ENCODE peak calls at places on chromosomes 16 and 17, in four cellular contexts. One of them, this sample, is unnamed.

GRCh38 chr17:44900894-44901293 is 1.6 kb upstream of the EFTUD2 start:
- DNase-seq in SK-N-SH: no peak
- DNase-seq in HepG2: no peak
- DNase-seq in GM12878: no peak
- DNase-seq in this sample: no peak

GRCh38 chr16:86018487-86018886 is 119.5 kb downstream of the IRF8 start:
- DNase-seq in SK-N-SH: no peak
- DNase-seq in HepG2: no peak
- DNase-seq in GM12878: no peak
- DNase-seq in this sample: no peak

GRCh38 chr17:79732804-79733691 is 2.3 kb downstream of the ENPP7 start:
- DNase-seq in SK-N-SH: no peak
- DNase-seq in HepG2: peak
- DNase-seq in GM12878: peak
- DNase-seq in this sample: no peak

GRCh38 chr17:10025976-10026785 is 121.1 kb upstream of the RCVRN start:
- DNase-seq in SK-N-SH: no peak
- DNase-seq in HepG2: no peak
- DNase-seq in GM12878: no peak
- DNase-seq in this sample: no peak

GRCh38 chr17:45260204-45260783 is 1.6 kb downstream of the SPATA32 start:
- DNase-seq in SK-N-SH: no peak
- DNase-seq in HepG2: no peak
- DNase-seq in GM12878: no peak
- DNase-seq in this sample: no peak

GRCh38 chr17:6096201-6097004 is 26.2 kb downstream of the WSCD1 start:
- DNase-seq in SK-N-SH: no peak
- DNase-seq in HepG2: no peak
- DNase-seq in GM12878: no peak
- DNase-seq in this sample: no peak

GRCh38 chr16:20242568-20243240 is 84.6 kb downstream of the GP2 start:
- DNase-seq in SK-N-SH: no peak
- DNase-seq in HepG2: no peak
- DNase-seq in GM12878: no peak
- DNase-seq in this sample: no peak

GRCh38 chr16:27450836-27451341 is 48.9 kb downstream of the IL21R start:
- DNase-seq in SK-N-SH: no peak
- DNase-seq in HepG2: no peak
- DNase-seq in GM12878: peak
- DNase-seq in this sample: no peak

GRCh38 chr17:50276588-50277356 is 2.5 kb downstream of the TMEM92 start:
- DNase-seq in SK-N-SH: no peak
- DNase-seq in HepG2: peak
- DNase-seq in GM12878: no peak
- DNase-seq in this sample: no peak

GRCh38 chr17:30920282-30920681 is 1.5 kb upstream of the ADAP2 start:
- DNase-seq in SK-N-SH: peak
- DNase-seq in HepG2: peak
- DNase-seq in GM12878: no peak
- DNase-seq in this sample: peak

GRCh38 chr16:70712942-70713341 is 27.1 kb upstream of the MTSS2 start:
- DNase-seq in SK-N-SH: no peak
- DNase-seq in HepG2: no peak
- DNase-seq in GM12878: no peak
- DNase-seq in this sample: no peak

GRCh38 chr16:73878616-73879015 is 418.0 kb upstream of the PSMD7 start:
- DNase-seq in SK-N-SH: peak
- DNase-seq in HepG2: peak
- DNase-seq in GM12878: peak
- DNase-seq in this sample: no peak

GRCh38 chr17:80034977-80035686 is 540 bp downstream of the TBC1D16 start:
- DNase-seq in SK-N-SH: no peak
- DNase-seq in HepG2: no peak
- DNase-seq in GM12878: no peak
- DNase-seq in this sample: peak

GRCh38 chr16:68272501-68273209 is 8.3 kb downstream of the SLC7A6 start:
- DNase-seq in SK-N-SH: no peak
- DNase-seq in HepG2: no peak
- DNase-seq in GM12878: no peak
- DNase-seq in this sample: no peak

GRCh38 chr16:82643136-82643535 is 16.4 kb downstream of the CDH13 start:
- DNase-seq in SK-N-SH: no peak
- DNase-seq in HepG2: no peak
- DNase-seq in GM12878: no peak
- DNase-seq in this sample: no peak

GRCh38 chr16:55487048-55487803 is 8.2 kb downstream of the MMP2 start:
- DNase-seq in SK-N-SH: no peak
- DNase-seq in HepG2: no peak
- DNase-seq in GM12878: no peak
- DNase-seq in this sample: no peak

GRCh38 chr16:7332611-7333010 is at the start of gene RBFOX1:
- DNase-seq in SK-N-SH: no peak
- DNase-seq in HepG2: no peak
- DNase-seq in GM12878: no peak
- DNase-seq in this sample: no peak

GRCh38 chr17:68381076-68381900 is 76.0 kb downstream of the WIPI1 start:
- DNase-seq in SK-N-SH: no peak
- DNase-seq in HepG2: no peak
- DNase-seq in GM12878: no peak
- DNase-seq in this sample: no peak

GRCh38 chr17:32350662-32351418 is 883 bp downstream of the ZNF207 start:
- DNase-seq in SK-N-SH: peak
- DNase-seq in HepG2: peak
- DNase-seq in GM12878: no peak
- DNase-seq in this sample: no peak

GRCh38 chr17:50931003-50931878 is 65.1 kb upstream of the TOB1 start:
- DNase-seq in SK-N-SH: peak
- DNase-seq in HepG2: peak
- DNase-seq in GM12878: no peak
- DNase-seq in this sample: peak

GRCh38 chr17:7884581-7885356 is 3.8 kb upstream of the CHD3 start:
- DNase-seq in SK-N-SH: peak
- DNase-seq in HepG2: no peak
- DNase-seq in GM12878: no peak
- DNase-seq in this sample: no peak

GRCh38 chr16:86510465-86511261 is at the start of gene FOXF1:
- DNase-seq in SK-N-SH: no peak
- DNase-seq in HepG2: no peak
- DNase-seq in GM12878: no peak
- DNase-seq in this sample: peak

GRCh38 chr17:57356153-57356721 is 99.9 kb downstream of the MSI2 start:
- DNase-seq in SK-N-SH: no peak
- DNase-seq in HepG2: no peak
- DNase-seq in GM12878: no peak
- DNase-seq in this sample: no peak

GRCh38 chr17:67431210-67432015 is 54.3 kb downstream of the PITPNC1 start:
- DNase-seq in SK-N-SH: no peak
- DNase-seq in HepG2: no peak
- DNase-seq in GM12878: no peak
- DNase-seq in this sample: no peak

GRCh38 chr17:72175787-72176515 is 55.1 kb downstream of the SOX9 start:
- DNase-seq in SK-N-SH: no peak
- DNase-seq in HepG2: no peak
- DNase-seq in GM12878: no peak
- DNase-seq in this sample: no peak

GRCh38 chr17:66637491-66637890 is 197.4 kb upstream of the CACNG5 start:
- DNase-seq in SK-N-SH: no peak
- DNase-seq in HepG2: no peak
- DNase-seq in GM12878: no peak
- DNase-seq in this sample: no peak

GRCh38 chr16:86347916-86348555 is 162.3 kb upstream of the FOXF1 start:
- DNase-seq in SK-N-SH: no peak
- DNase-seq in HepG2: no peak
- DNase-seq in GM12878: no peak
- DNase-seq in this sample: no peak

GRCh38 chr16:70433456-70434103 is 5.3 kb downstream of the ST3GAL2 start:
- DNase-seq in SK-N-SH: peak
- DNase-seq in HepG2: no peak
- DNase-seq in GM12878: no peak
- DNase-seq in this sample: no peak

GRCh38 chr17:76121932-76122383 is 18.4 kb upstream of the EXOC7 start:
- DNase-seq in SK-N-SH: no peak
- DNase-seq in HepG2: no peak
- DNase-seq in GM12878: no peak
- DNase-seq in this sample: no peak

GRCh38 chr16:15435216-15435864 is 952 bp downstream of the BMERB1 start:
- DNase-seq in SK-N-SH: peak
- DNase-seq in HepG2: no peak
- DNase-seq in GM12878: no peak
- DNase-seq in this sample: no peak

GRCh38 chr17:40718904-40719303 is 15.4 kb upstream of the KRT24 start:
- DNase-seq in SK-N-SH: no peak
- DNase-seq in HepG2: no peak
- DNase-seq in GM12878: no peak
- DNase-seq in this sample: no peak

GRCh38 chr16:74724820-74725549 is 24.3 kb upstream of the MLKL start:
- DNase-seq in SK-N-SH: no peak
- DNase-seq in HepG2: no peak
- DNase-seq in GM12878: no peak
- DNase-seq in this sample: no peak

GRCh38 chr16:88527186-88527936 is 42.8 kb upstream of the ZC3H18 start:
- DNase-seq in SK-N-SH: peak
- DNase-seq in HepG2: peak
- DNase-seq in GM12878: no peak
- DNase-seq in this sample: no peak

GRCh38 chr16:17994027-17994426 is 342.5 kb downstream of the NPIPA8 start:
- DNase-seq in SK-N-SH: no peak
- DNase-seq in HepG2: no peak
- DNase-seq in GM12878: no peak
- DNase-seq in this sample: no peak

GRCh38 chr16:87608400-87608985 is 6.2 kb downstream of the JPH3 start:
- DNase-seq in SK-N-SH: no peak
- DNase-seq in HepG2: peak
- DNase-seq in GM12878: no peak
- DNase-seq in this sample: no peak

GRCh38 chr17:17362531-17362930 is 59.4 kb downstream of the NT5M start:
- DNase-seq in SK-N-SH: peak
- DNase-seq in HepG2: no peak
- DNase-seq in GM12878: no peak
- DNase-seq in this sample: no peak
- TF ChIP-seq TCF12 in SK-N-SH: no peak
- TF ChIP-seq TCF12 in HepG2: no peak
- TF ChIP-seq TCF12 in GM12878: no peak
- TF ChIP-seq TCF12 in this sample: no peak

GRCh38 chr16:14113344-14113743 is 42.2 kb downstream of the MRTFB start:
- DNase-seq in SK-N-SH: no peak
- DNase-seq in HepG2: no peak
- DNase-seq in GM12878: no peak
- DNase-seq in this sample: no peak
- TF ChIP-seq TCF12 in SK-N-SH: no peak
- TF ChIP-seq TCF12 in HepG2: no peak
- TF ChIP-seq TCF12 in GM12878: no peak
- TF ChIP-seq TCF12 in this sample: no peak

GRCh38 chr16:12057276-12057675 is 80.7 kb downstream of the SNX29 start:
- DNase-seq in SK-N-SH: no peak
- DNase-seq in HepG2: no peak
- DNase-seq in GM12878: no peak
- DNase-seq in this sample: no peak
- TF ChIP-seq TCF12 in SK-N-SH: no peak
- TF ChIP-seq TCF12 in HepG2: no peak
- TF ChIP-seq TCF12 in GM12878: no peak
- TF ChIP-seq TCF12 in this sample: no peak

DNA sequence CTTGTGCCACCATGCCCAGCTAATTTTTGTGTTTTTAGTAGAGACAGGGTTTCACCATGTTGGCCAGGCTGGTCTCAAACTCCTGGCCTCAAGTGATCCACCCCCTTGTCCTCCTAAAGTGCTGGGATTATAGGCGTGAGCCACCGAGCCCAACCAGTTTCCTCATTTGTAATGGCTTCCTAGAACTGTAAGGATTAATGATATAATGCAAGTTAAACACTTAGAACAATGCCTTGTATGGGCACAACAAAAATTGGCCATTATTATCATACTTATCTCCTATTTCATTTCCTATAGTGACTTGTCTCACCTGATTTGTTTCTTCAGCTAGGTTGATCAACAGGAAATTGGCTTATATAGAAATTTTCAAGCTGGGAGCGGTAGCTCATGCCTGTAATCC is 14.1 kb downstream of the TUBD1 start:
- DNase-seq in SK-N-SH: no peak
- DNase-seq in HepG2: no peak
- DNase-seq in GM12878: no peak
- DNase-seq in this sample: no peak
- TF ChIP-seq TCF12 in SK-N-SH: no peak
- TF ChIP-seq TCF12 in HepG2: no peak
- TF ChIP-seq TCF12 in GM12878: no peak
- TF ChIP-seq TCF12 in this sample: no peak

DNA sequence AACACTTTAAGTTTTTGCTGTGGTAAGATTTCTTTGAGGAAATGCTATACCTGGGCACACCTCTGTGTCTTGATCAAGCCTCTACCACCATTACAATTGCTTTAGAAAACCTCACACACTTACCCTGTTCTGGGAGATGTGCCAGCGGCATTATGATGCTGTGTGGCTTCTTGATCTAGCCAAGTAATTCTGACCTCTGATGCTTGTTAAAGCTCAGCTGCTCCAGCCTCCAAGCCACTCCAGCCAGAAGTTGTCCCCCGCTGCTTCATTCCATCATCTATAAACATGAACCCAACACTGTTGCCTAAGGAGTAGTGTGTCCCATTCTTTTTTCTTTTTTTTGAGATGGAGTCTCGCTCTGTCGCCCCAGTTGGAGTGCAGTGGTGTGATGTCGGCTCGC is 60.1 kb downstream of the CYLD start:
- DNase-seq in SK-N-SH: no peak
- DNase-seq in HepG2: no peak
- DNase-seq in GM12878: no peak
- DNase-seq in this sample: no peak
- TF ChIP-seq TCF12 in SK-N-SH: no peak
- TF ChIP-seq TCF12 in HepG2: no peak
- TF ChIP-seq TCF12 in GM12878: no peak
- TF ChIP-seq TCF12 in this sample: no peak